ENCODE peak calls at places on chromosome 9, in four cellular contexts. B, I, J and Q are unnamed samples.

GRCh38 chr9:93701494-93702218 is 125.3 kb downstream of the PHF2 start:
- DNase-seq in B (no peak), I (no peak), J (no peak), Q (no peak)

GRCh38 chr9:70411141-70411929 is 3.1 kb downstream of the KLF9 start:
- DNase-seq in B (no peak), I (no peak), J (peak), Q (no peak)

GRCh38 chr9:33637881-33638280 is 113.8 kb downstream of the ANKRD18B start:
- DNase-seq in B (no peak), I (no peak), J (no peak), Q (no peak)

GRCh38 chr9:86642721-86643120 is 288.5 kb upstream of the TUT7 start:
- DNase-seq in B (no peak), I (no peak), J (no peak), Q (no peak)

GRCh38 chr9:109117856-109118801 is 1.6 kb downstream of the TMEM245 start:
- DNase-seq in B (peak), I (no peak), J (no peak), Q (peak)

GRCh38 chr9:121945281-121945680 is 147.8 kb downstream of the TTLL11 start:
- DNase-seq in B (no peak), I (no peak), J (no peak), Q (no peak)

GRCh38 chr9:74511333-74511732 is 14.2 kb downstream of the RORB start:
- DNase-seq in B (no peak), I (no peak), J (no peak), Q (no peak)

GRCh38 chr9:22840641-22841040 is 394.0 kb downstream of the DMRTA1 start:
- DNase-seq in B (no peak), I (no peak), J (no peak), Q (no peak)

GRCh38 chr9:36922548-36922947 is 111.5 kb downstream of the PAX5 start:
- DNase-seq in B (no peak), I (no peak), J (no peak), Q (no peak)

GRCh38 chr9:88697764-88698436 is 162.9 kb downstream of the NXNL2 start:
- DNase-seq in B (no peak), I (no peak), J (no peak), Q (no peak)

GRCh38 chr9:123684393-123685149 is 245.4 kb downstream of the DENND1A start:
- DNase-seq in B (no peak), I (no peak), J (no peak), Q (no peak)

GRCh38 chr9:129338701-129339445 is 160.8 kb upstream of the IER5L start:
- DNase-seq in B (no peak), I (no peak), J (no peak), Q (no peak)

GRCh38 chr9:90009447-90009846 is 404.6 kb downstream of the GADD45G start:
- DNase-seq in B (no peak), I (no peak), J (no peak), Q (no peak)

GRCh38 chr9:130282000-130282700 is 16.6 kb downstream of the HMCN2 start:
- DNase-seq in B (no peak), I (no peak), J (no peak), Q (no peak)

GRCh38 chr9:93896093-93896492 is 59.1 kb downstream of the BARX1 start:
- DNase-seq in B (no peak), I (no peak), J (no peak), Q (no peak)

GRCh38 chr9:11338130-11338529 is 725.3 kb upstream of the PTPRD start:
- DNase-seq in B (no peak), I (no peak), J (no peak), Q (no peak)

GRCh38 chr9:137721899-137722298 is 103.1 kb downstream of the EHMT1 start:
- DNase-seq in B (no peak), I (no peak), J (no peak), Q (no peak)
- TF ChIP-seq CTCF in B (no peak), I (no peak), J (no peak), Q (no peak)

DNA sequence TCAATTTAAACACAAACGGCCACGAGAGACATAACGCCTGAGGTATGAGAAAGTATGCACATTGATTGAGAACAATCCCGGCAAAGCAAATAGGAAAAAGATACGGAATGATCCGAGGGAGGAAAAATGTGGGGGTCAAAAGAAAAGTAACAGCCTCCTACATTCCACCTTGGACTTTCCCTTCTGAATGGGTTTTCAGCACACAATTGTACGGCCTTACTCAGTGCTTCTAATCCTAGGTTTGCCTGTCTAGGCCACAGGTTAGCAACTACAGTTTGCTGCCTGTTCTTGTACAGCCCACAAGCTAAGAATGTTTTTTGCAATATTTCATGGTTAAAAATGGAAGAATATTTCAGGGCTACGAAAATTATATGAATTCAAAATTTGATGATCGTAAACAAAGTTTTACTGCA is 46.2 kb upstream of the RNF20 start:
- DNase-seq in B (no peak), I (no peak), J (no peak), Q (no peak)
- TF ChIP-seq CTCF in B (no peak), I (no peak), J (no peak), Q (no peak)

DNA sequence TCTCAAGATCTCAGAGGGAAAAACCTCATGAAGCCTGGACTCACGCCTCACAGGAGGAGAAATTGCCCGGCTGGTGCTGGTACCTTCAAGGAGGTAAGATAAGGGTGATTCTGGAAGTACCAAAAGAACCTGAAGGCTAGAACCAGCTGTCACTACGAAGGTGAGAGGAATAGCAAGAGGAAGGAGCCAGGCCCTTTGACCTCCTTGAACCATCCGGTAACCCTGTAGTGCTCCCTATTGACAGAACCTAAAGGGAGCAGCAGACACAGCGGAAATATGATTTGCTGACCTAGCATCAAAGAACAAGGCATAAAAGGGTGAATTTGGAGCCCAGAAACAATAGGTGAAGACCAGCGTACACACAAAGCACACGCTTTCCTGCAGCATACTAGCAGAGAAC is 92.2 kb downstream of the DOCK8 start:
- DNase-seq in B (no peak), I (no peak), J (peak), Q (no peak)
- TF ChIP-seq CTCF in B (no peak), I (no peak), J (no peak), Q (no peak)

GRCh38 chr9:91820126-91820750 is 129.8 kb downstream of the ROR2 start:
- DNase-seq in B (no peak), I (no peak), J (no peak), Q (no peak)

GRCh38 chr9:91818226-91818587 is 131.8 kb downstream of the ROR2 start:
- DNase-seq in B (no peak), I (no peak), J (no peak), Q (no peak)

GRCh38 chr9:91824151-91824550 is 125.9 kb downstream of the ROR2 start:
- DNase-seq in B (no peak), I (no peak), J (no peak), Q (no peak)

GRCh38 chr9:91818647-91819403 is 131.2 kb downstream of the ROR2 start:
- DNase-seq in B (no peak), I (no peak), J (no peak), Q (no peak)

DNA sequence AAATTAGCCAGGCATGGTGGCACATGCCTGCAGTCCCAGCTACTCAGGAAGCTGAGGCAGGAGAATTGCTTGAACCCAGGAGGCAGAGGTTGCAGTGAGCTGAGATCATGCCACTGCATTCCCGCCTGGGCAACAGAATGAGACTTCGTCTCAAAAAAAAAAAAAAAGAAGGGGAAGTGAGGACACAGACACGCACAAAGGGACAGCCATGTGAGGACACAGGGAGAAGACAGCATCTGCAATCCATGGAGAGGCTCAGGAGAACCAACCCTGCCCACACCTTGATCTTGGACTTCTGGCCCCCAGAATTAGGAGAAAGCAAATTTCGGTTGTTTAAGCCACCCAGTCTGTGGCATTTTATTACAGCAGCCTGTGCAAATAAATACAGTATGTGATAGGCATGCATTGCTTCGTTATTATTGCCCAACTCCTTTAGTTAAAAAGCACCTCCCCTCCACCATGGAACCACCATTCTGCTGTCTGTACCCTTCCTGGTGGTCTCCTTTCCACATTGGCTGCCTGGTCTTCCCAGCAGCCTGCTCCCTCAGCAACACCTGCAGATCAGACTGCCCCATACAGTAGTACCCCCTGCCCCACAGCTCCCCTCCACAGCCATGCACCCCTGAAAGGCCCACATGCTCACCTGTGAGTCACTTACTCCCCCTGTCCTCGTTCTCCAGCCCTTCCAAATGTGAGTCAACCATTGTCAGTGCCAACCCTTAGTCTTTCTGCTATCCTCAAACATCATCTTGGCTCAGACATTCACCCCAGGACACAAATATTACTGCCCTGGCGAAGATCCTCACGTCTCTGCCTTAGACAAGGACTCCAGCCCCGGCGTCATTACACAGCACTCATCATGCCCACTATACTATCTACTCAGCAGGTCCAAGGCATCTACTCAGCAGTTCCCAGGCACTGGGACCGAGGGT is 128.8 kb downstream of the ROR2 start:
- DNase-seq in B (no peak), I (no peak), J (no peak), Q (no peak)
- TF ChIP-seq CTCF in B (no peak), I (no peak), J (no peak), Q (no peak)

DNA sequence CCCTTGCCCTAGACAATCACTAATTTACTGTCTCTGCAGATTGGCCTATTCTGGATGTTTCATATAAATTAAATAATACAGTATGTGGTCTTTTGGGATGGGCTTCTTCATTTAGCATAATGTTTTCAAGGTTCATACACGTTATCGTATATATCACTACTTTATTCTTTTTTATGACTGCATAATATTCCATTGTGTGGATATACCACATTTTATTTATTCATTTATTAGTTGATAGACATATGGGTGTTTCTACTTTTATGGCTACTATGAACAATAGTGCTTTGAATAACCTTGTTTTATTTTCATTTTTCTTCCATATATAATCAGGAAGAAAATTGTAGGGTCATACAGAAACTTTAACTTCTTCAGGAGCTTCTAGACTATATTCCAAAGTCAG is 108.5 kb upstream of the PAPPA start:
- DNase-seq in B (no peak), I (no peak), J (no peak), Q (no peak)
- TF ChIP-seq CTCF in B (no peak), I (no peak), J (no peak), Q (no peak)

GRCh38 chr9:91727316-91727861 is 222.6 kb downstream of the ROR2 start:
- DNase-seq in B (peak), I (peak), J (no peak), Q (peak)
- TF ChIP-seq CTCF in B (peak), I (peak), J (peak), Q (no peak)

DNA sequence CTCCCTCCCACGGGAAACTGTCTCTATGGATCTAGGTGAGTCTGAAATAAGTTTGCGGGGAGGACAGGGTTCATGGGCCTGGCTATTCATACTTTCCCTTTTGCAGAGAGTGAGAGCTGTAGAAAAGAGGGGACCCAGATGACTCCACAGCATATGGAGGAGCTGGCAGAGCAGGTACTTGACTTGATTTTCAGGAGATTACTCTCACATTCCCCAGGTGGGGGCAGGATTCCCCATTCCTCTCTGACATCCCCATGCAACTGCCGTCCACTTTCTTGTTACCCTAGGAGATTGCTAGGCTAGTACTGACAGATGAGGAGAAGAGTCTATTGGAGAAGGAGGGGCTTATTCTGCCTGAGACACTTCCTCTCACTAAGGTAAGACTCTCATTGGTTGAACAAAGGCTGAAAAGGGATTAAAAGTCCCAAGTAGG is 659 bp downstream of the CREB3 start:
- DNase-seq in B (peak), I (peak), J (peak), Q (peak)
- TF ChIP-seq CTCF in B (no peak), I (no peak), J (no peak), Q (no peak)